ENCODE peak calls at places on chromosomes 12 and 14, in nine cellular contexts. G, Z, U, J, C, P, V, Q and L are unnamed samples. For H3K4me1, the result is how much of the 10 kb centered on the place peaks cover.

GRCh38 chr12:26204612-26205289 is 9.4 kb downstream of the SSPN start:
- DNase-seq in G (no peak), Z (no peak), U (no peak), J (no peak), C (no peak), P (peak), V (no peak), Q (peak), L (no peak)

GRCh38 chr12:104951759-104952509 is 6.2 kb downstream of the SLC41A2 start:
- DNase-seq in G (no peak), Z (no peak), U (no peak), J (no peak), C (no peak), P (no peak), V (no peak), Q (no peak), L (no peak)

GRCh38 chr14:75554482-75554881 is 23.9 kb upstream of the FLVCR2 start:
- DNase-seq in G (no peak), Z (no peak), U (no peak), J (no peak), C (no peak), P (no peak), V (no peak), Q (no peak), L (no peak)

GRCh38 chr12:106551410-106551809 is 31.4 kb upstream of the RFX4 start:
- DNase-seq in G (no peak), Z (no peak), U (no peak), J (no peak), C (peak), P (no peak), V (no peak), Q (no peak), L (no peak)

GRCh38 chr12:42638011-42638410 is 48.5 kb upstream of the PRICKLE1 start:
- DNase-seq in G (no peak), Z (no peak), U (no peak), J (no peak), C (no peak), P (no peak), V (no peak), Q (no peak), L (no peak)

GRCh38 chr12:19967001-19967400 is 401.3 kb upstream of the PDE3A start:
- DNase-seq in G (no peak), Z (no peak), U (no peak), J (no peak), C (no peak), P (no peak), V (no peak), Q (no peak), L (no peak)

GRCh38 chr12:131279281-131279921 is 325.7 kb downstream of the ADGRD1 start:
- DNase-seq in G (no peak), Z (peak), U (peak), J (peak), C (no peak), P (no peak), V (no peak), Q (peak), L (peak)

GRCh38 chr14:56474419-56475022 is 105.1 kb upstream of the TMEM260 start:
- DNase-seq in G (peak), Z (no peak), U (no peak), J (no peak), C (no peak), P (no peak), V (no peak), Q (no peak), L (no peak)

GRCh38 chr12:27185234-27186045 is 58.6 kb upstream of the STK38L start:
- DNase-seq in G (no peak), Z (no peak), U (no peak), J (no peak), C (no peak), P (no peak), V (no peak), Q (no peak), L (no peak)

GRCh38 chr14:66038214-66038977 is 447.8 kb upstream of the CCDC196 start:
- DNase-seq in G (no peak), Z (peak), U (no peak), J (no peak), C (no peak), P (peak), V (no peak), Q (peak), L (no peak)

GRCh38 chr14:101405171-101405883 is 156.0 kb upstream of the DIO3 start:
- DNase-seq in G (no peak), Z (no peak), U (no peak), J (no peak), C (no peak), P (peak), V (no peak), Q (no peak), L (peak)

GRCh38 chr12:50751921-50752721 is 11.8 kb upstream of the ATF1 start:
- DNase-seq in G (peak), Z (no peak), U (no peak), J (no peak), C (no peak), P (no peak), V (no peak), Q (no peak), L (no peak)

GRCh38 chr14:60720962-60721330 is 3.2 kb downstream of the SIX4 start:
- DNase-seq in G (no peak), Z (no peak), U (no peak), J (no peak), C (no peak), P (no peak), V (no peak), Q (no peak), L (no peak)

GRCh38 chr14:85528080-85528881 is 1.7 kb upstream of the FLRT2 start:
- DNase-seq in G (peak), Z (peak), U (peak), J (no peak), C (peak), P (peak), V (peak), Q (peak), L (no peak)

GRCh38 chr12:12714276-12715001 is 2.7 kb upstream of the CDKN1B start:
- DNase-seq in G (no peak), Z (peak), U (peak), J (peak), C (peak), P (no peak), V (peak), Q (no peak), L (peak)

GRCh38 chr14:57290753-57291152 is 22.0 kb downstream of the AP5M1 start:
- DNase-seq in G (no peak), Z (no peak), U (no peak), J (no peak), C (no peak), P (no peak), V (no peak), Q (no peak), L (no peak)

GRCh38 chr14:99754141-99755067 is 38.8 kb upstream of the EML1 start:
- DNase-seq in G (no peak), Z (no peak), U (peak), J (no peak), C (no peak), P (no peak), V (no peak), Q (peak), L (no peak)

GRCh38 chr14:65141523-65141922 is 39.2 kb upstream of the MAX start:
- DNase-seq in G (no peak), Z (no peak), U (no peak), J (no peak), C (no peak), P (no peak), V (no peak), Q (no peak), L (no peak)

GRCh38 chr12:131994589-131994988 is 44.8 kb downstream of the EP400 start:
- DNase-seq in G (no peak), Z (no peak), U (no peak), J (no peak), C (no peak), P (no peak), V (no peak), Q (no peak), L (no peak)

GRCh38 chr12:40226652-40227051 is 1.9 kb downstream of the LRRK2 start:
- DNase-seq in G (no peak), Z (peak), U (no peak), J (no peak), C (no peak), P (peak), V (no peak), Q (peak), L (no peak)

GRCh38 chr14:101948666-101949205 is 15.6 kb upstream of the DYNC1H1 start:
- DNase-seq in G (no peak), Z (no peak), U (no peak), J (peak), C (no peak), P (peak), V (no peak), Q (peak), L (no peak)

GRCh38 chr14:100825691-100826331 is at the start of gene MEG3:
- DNase-seq in G (no peak), Z (peak), U (no peak), J (peak), C (no peak), P (peak), V (no peak), Q (peak), L (no peak)

GRCh38 chr12:118377891-118378470 is 1.6 kb downstream of the SUDS3 start:
- DNase-seq in G (peak), Z (peak), U (no peak), J (peak), C (peak), P (peak), V (peak), Q (peak), L (peak)

GRCh38 chr14:61120576-61120975 is 139.5 kb downstream of the SLC38A6 start:
- DNase-seq in G (no peak), Z (no peak), U (no peak), J (no peak), C (no peak), P (no peak), V (no peak), Q (no peak), L (no peak)

GRCh38 chr12:71161575-71161974 is 3.8 kb upstream of the TSPAN8 start:
- DNase-seq in G (no peak), Z (no peak), U (no peak), J (no peak), C (no peak), P (no peak), V (no peak), Q (no peak), L (no peak)

GRCh38 chr14:83779266-83779665 is 1750.7 kb upstream of the FLRT2 start:
- DNase-seq in G (no peak), Z (no peak), U (no peak), J (no peak), C (no peak), P (no peak), V (no peak), Q (no peak), L (no peak)

GRCh38 chr12:79690606-79691298 is at the start of gene PAWR:
- DNase-seq in G (peak), Z (peak), U (peak), J (peak), C (peak), P (no peak), V (peak), Q (peak), L (peak)

GRCh38 chr12:132327351-132328171 is 1.8 kb downstream of the GALNT9 start:
- DNase-seq in G (no peak), Z (peak), U (peak), J (no peak), C (no peak), P (peak), V (peak), Q (peak), L (no peak)

GRCh38 chr12:106866426-106867080 is 89.2 kb upstream of the TMEM263 start:
- DNase-seq in G (no peak), Z (no peak), U (no peak), J (no peak), C (no peak), P (no peak), V (no peak), Q (no peak), L (no peak)

GRCh38 chr12:95258146-95258545 is 40.5 kb downstream of the VEZT start:
- DNase-seq in G (no peak), Z (no peak), U (no peak), J (no peak), C (no peak), P (no peak), V (no peak), Q (no peak), L (no peak)

GRCh38 chr12:1925125-1925963 is 6.9 kb upstream of the CACNA2D4 start:
- DNase-seq in G (no peak), Z (peak), U (peak), J (peak), C (no peak), P (no peak), V (peak), Q (peak), L (peak)

GRCh38 chr14:60051690-60052324 is 39.9 kb upstream of the PCNX4 start:
- DNase-seq in G (no peak), Z (no peak), U (no peak), J (no peak), C (no peak), P (no peak), V (no peak), Q (no peak), L (no peak)

GRCh38 chr12:50057896-50058670 is 687 bp downstream of the ASIC1 start:
- DNase-seq in G (no peak), Z (no peak), U (no peak), J (no peak), C (no peak), P (no peak), V (no peak), Q (no peak), L (peak)

GRCh38 chr12:125187148-125187733 is 122.0 kb downstream of the AACS start:
- DNase-seq in G (peak), Z (no peak), U (no peak), J (no peak), C (peak), P (no peak), V (no peak), Q (no peak), L (no peak)

GRCh38 chr12:53230971-53231858 is 794 bp downstream of the RARG start:
- DNase-seq in G (no peak), Z (no peak), U (no peak), J (peak), C (peak), P (no peak), V (no peak), Q (no peak), L (no peak)

GRCh38 chr12:53232641-53233538 is 881 bp upstream of the RARG start:
- DNase-seq in G (peak), Z (no peak), U (peak), J (no peak), C (peak), P (peak), V (peak), Q (peak), L (no peak)

GRCh38 chr12:53231859-53232640 is at the start of gene RARG:
- DNase-seq in G (no peak), Z (peak), U (peak), J (peak), C (peak), P (peak), V (peak), Q (peak), L (peak)

GRCh38 chr12:53227341-53227740 is 4.7 kb downstream of the RARG start:
- DNase-seq in G (no peak), Z (no peak), U (no peak), J (peak), C (no peak), P (no peak), V (no peak), Q (no peak), L (no peak)

GRCh38 chr12:53229454-53229853 is 2.6 kb downstream of the RARG start:
- DNase-seq in G (no peak), Z (no peak), U (no peak), J (peak), C (no peak), P (no peak), V (no peak), Q (no peak), L (no peak)
- H3K4me1 ChIP-seq in G (under half), Z (under half), U (under half), J (under half), C (under half), P (under half), V (under half), Q (half or more), L (under half)

DNA sequence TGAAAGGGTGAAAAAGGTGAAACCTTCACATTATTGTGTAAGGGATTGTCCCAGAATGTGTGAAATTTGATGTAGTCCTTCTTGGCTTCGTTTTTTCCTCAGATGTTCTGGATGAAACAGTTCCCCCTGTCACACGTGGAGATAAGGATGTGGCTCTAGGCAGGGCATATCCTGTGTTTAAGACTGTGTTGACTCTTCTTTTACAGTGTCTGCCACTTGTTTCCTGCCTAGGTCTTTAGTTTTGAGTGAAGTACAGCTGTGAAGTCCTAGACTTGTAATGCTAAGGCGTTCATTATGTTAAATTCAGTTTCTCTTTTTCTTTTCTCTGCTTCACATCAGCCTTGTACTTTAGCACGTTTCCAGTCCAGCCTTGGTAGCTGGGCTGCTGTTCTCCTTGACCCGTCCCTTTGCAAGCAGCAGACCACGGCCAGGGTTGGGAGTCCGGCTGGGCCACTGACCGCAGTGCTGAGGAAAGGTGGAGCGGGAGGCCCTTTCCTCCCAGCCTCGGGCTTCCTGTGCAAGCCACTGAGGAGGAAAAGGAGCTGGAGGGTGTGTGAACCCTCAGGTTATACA is 59.1 kb downstream of the RASSF3 start:
- DNase-seq in G (peak), Z (peak), U (peak), J (peak), C (peak), P (peak), V (peak), Q (peak), L (peak)
- H3K4me3 ChIP-seq in G (no peak), Z (no peak), U (peak), J (peak), C (no peak), P (no peak), V (no peak), Q (peak), L (peak)

GRCh38 chr14:91872011-91872476 is 4.7 kb upstream of the TC2N start:
- DNase-seq in G (no peak), Z (peak), U (peak), J (no peak), C (no peak), P (peak), V (no peak), Q (no peak), L (peak)
- H3K4me1 ChIP-seq in G (under half), Z (half or more), U (under half), J (half or more), C (under half), P (under half), V (under half), Q (under half), L (under half)

DNA sequence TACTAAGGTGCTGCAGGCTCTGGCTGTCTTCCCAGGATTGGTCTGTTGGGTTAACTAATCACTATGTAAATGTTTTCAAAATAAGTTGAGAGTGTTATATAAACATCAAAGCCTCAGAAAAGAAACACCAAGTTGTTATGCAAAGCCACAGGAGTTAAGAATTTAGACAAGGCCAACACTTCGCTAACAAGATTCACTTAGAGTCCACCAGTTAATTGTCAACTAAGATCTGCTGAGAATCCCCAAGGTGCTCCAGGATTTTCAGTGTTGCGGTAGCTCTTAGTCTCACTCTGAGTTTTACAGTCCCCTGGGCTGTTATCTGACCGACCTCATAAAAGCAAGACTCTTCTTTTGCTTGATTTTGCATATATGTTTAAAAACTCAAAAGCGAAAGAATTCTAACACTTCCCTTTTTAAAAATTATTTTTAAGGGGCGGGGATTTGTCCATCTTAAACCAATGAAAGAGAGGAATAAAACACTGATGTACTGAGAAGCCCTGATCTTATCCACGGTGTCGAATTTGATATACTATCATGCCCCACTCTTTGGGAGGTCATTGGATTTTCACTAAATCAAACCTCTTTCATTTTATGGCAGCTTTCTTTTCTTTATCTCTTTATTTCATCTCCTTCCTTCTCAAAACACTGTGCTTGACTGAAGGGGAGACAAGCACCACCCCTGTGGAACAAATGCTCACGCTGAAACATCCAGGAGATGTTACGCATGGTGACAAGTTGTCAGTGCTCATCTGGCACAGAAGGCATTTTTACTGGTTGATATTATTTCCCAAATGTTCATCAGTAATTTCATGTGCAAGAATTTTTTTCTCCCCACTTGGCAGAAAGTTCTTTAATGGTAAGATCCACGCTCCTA is 7.0 kb downstream of the NIN start:
- DNase-seq in G (no peak), Z (peak), U (no peak), J (no peak), C (no peak), P (no peak), V (no peak), Q (no peak), L (peak)
- H3K4me3 ChIP-seq in G (no peak), Z (no peak), U (no peak), J (no peak), C (no peak), P (no peak), V (no peak), Q (no peak), L (no peak)